ENCODE peak calls at places on chromosomes 1 and 21, in ten cellular contexts. G is activated CD8-positive, alpha-beta T cell treated with anti-CD3 and anti-CD28 coated beads for 36 hours; U is H9; J is right atrium auricular region; P is tibial artery; X is AG09309; E is glutamatergic neuron; O is bronchial epithelial cell; W is body of pancreas; Y is foreskin fibroblast. F is an unnamed sample.

GRCh38 chr1:152926091-152926490 is 17.7 kb downstream of the IVL start:
- DNase-seq in P (no peak), U (no peak), O (peak), E (no peak), J (no peak), Y (peak), W (no peak), X (no peak), G (no peak), F (no peak)

GRCh38 chr1:93358293-93358692 is 12.6 kb downstream of the DR1 start:
- DNase-seq in J (no peak), W (no peak), O (no peak), G (no peak), Y (no peak), P (no peak), U (peak), E (no peak), X (no peak), F (no peak)

GRCh38 chr1:92851729-92852128 is 19.9 kb downstream of the RPL5 start:
- DNase-seq in G (no peak), X (no peak), W (no peak), J (no peak), P (no peak), E (no peak), U (no peak), O (no peak), Y (no peak), F (no peak)

GRCh38 chr1:30816211-30817082 is 58.9 kb upstream of the LAPTM5 start:
- DNase-seq in Y (peak), U (peak), W (peak), J (no peak), O (peak), P (no peak), G (no peak), E (peak), X (peak), F (peak)

GRCh38 chr1:36134805-36135339 is 9.8 kb upstream of the COL8A2 start:
- DNase-seq in W (peak), O (peak), Y (peak), G (peak), P (peak), U (peak), J (no peak), X (no peak), E (peak), F (peak)

GRCh38 chr1:167904641-167905040 is 9.3 kb downstream of the ADCY10 start:
- DNase-seq in G (no peak), J (no peak), Y (peak), P (no peak), U (no peak), E (no peak), W (no peak), X (no peak), O (peak), F (no peak)

GRCh38 chr1:226215239-226215638 is 8.2 kb upstream of the MIXL1 start:
- DNase-seq in J (no peak), E (no peak), W (no peak), G (no peak), O (no peak), Y (no peak), U (no peak), X (no peak), P (no peak), F (peak)

GRCh38 chr1:232667781-232668101 is 37.8 kb upstream of the SIPA1L2 start:
- DNase-seq in U (no peak), J (no peak), O (no peak), G (no peak), X (no peak), E (no peak), P (no peak), W (no peak), Y (peak), F (no peak)

GRCh38 chr21:42315296-42315891 is at the start of gene TFF3:
- DNase-seq in P (no peak), X (no peak), E (no peak), O (peak), G (no peak), Y (no peak), W (peak), U (no peak), J (peak), F (peak)

GRCh38 chr1:16618719-16619118 is 5.4 kb upstream of the NBPF1 start:
- DNase-seq in Y (no peak), E (peak), P (no peak), U (peak), X (no peak), G (no peak), W (peak), J (peak), O (no peak), F (peak)

GRCh38 chr1:204341380-204341779 is 18.3 kb downstream of the PLEKHA6 start:
- DNase-seq in X (no peak), P (no peak), U (no peak), E (no peak), W (no peak), G (no peak), O (no peak), J (no peak), Y (peak), F (no peak)

GRCh38 chr1:219317762-219318353 is 144.2 kb downstream of the LYPLAL1 start:
- DNase-seq in U (peak), X (no peak), P (no peak), Y (no peak), W (no peak), E (no peak), O (no peak), J (no peak), G (no peak), F (peak)

GRCh38 chr1:29649375-29650040 is 413.2 kb downstream of the PTPRU start:
- DNase-seq in W (peak), Y (no peak), J (peak), X (no peak), O (peak), G (no peak), P (no peak), E (no peak), U (peak), F (no peak)

GRCh38 chr1:28145728-28146127 is 30.8 kb downstream of the PTAFR start:
- DNase-seq in P (no peak), E (no peak), J (no peak), G (no peak), U (no peak), X (no peak), O (no peak), Y (no peak), W (no peak), F (no peak)

GRCh38 chr1:151242442-151242841 is 12.1 kb upstream of the PSMD4 start:
- DNase-seq in J (no peak), O (no peak), E (no peak), G (no peak), X (no peak), Y (no peak), U (no peak), W (no peak), P (no peak), F (no peak)

GRCh38 chr1:188043536-188044245 is 1214.9 kb downstream of the PLA2G4A start:
- DNase-seq in O (no peak), U (no peak), X (no peak), W (no peak), Y (no peak), J (no peak), P (no peak), G (no peak), E (no peak), F (no peak)

GRCh38 chr1:61162513-61163274 is 80.3 kb downstream of the NFIA start:
- DNase-seq in O (peak), U (no peak), W (no peak), Y (peak), E (no peak), P (no peak), J (no peak), G (no peak), X (no peak), F (no peak)

GRCh38 chr1:114153621-114154145 is at the start of gene SYT6:
- DNase-seq in J (no peak), E (peak), Y (peak), O (no peak), U (no peak), X (no peak), W (no peak), G (peak), P (no peak), F (peak)

GRCh38 chr1:243718893-243719292 is 131.2 kb downstream of the AKT3 start:
- DNase-seq in O (peak), J (no peak), E (no peak), W (no peak), X (peak), Y (peak), U (no peak), P (no peak), G (no peak), F (no peak)

GRCh38 chr1:155173478-155174333 is at the start of gene TRIM46:
- DNase-seq in E (peak), O (peak), U (peak), P (no peak), W (no peak), J (peak), X (no peak), G (peak), Y (peak), F (peak)

GRCh38 chr1:184820956-184821355 is 66.3 kb upstream of the EDEM3 start:
- DNase-seq in Y (no peak), E (no peak), G (no peak), P (no peak), W (no peak), U (no peak), X (no peak), O (no peak), J (no peak), F (no peak)

GRCh38 chr1:241499910-241500309 is 19.6 kb downstream of the FH start:
- DNase-seq in X (no peak), P (no peak), U (no peak), J (no peak), O (peak), Y (peak), W (no peak), E (no peak), G (peak), F (no peak)

GRCh38 chr1:91510754-91511153 is 10.1 kb downstream of the CDC7 start:
- DNase-seq in O (no peak), Y (no peak), E (no peak), P (no peak), W (no peak), U (no peak), J (no peak), X (no peak), G (no peak), F (no peak)

GRCh38 chr1:228317411-228317828 is 89.2 kb downstream of the TRIM11 start:
- DNase-seq in O (no peak), U (no peak), P (no peak), Y (no peak), X (no peak), W (peak), J (no peak), E (no peak), G (no peak), F (no peak)

GRCh38 chr1:232571523-232571922 is 58.4 kb downstream of the SIPA1L2 start:
- DNase-seq in P (no peak), Y (peak), G (no peak), E (no peak), J (no peak), O (peak), X (no peak), W (no peak), U (no peak), F (no peak)

GRCh38 chr1:115245227-115245626 is 92.8 kb downstream of the NGF start:
- DNase-seq in G (no peak), E (no peak), P (no peak), U (no peak), Y (no peak), W (no peak), O (no peak), X (no peak), J (no peak), F (no peak)

GRCh38 chr1:185442065-185442464 is 125.0 kb upstream of the IVNS1ABP start:
- DNase-seq in G (no peak), O (no peak), P (no peak), E (no peak), J (no peak), U (no peak), W (no peak), X (no peak), Y (peak), F (no peak)

GRCh38 chr1:227939791-227940771 is 7.7 kb downstream of the WNT9A start:
- DNase-seq in W (no peak), X (no peak), P (peak), O (no peak), J (no peak), E (peak), U (no peak), Y (no peak), G (no peak), F (no peak)

GRCh38 chr1:206589206-206589605 is 23.1 kb downstream of the EIF2D start:
- DNase-seq in Y (peak), E (no peak), W (no peak), P (no peak), J (peak), O (peak), X (peak), G (no peak), U (no peak), F (no peak)

GRCh38 chr1:107935396-107936064 is 29.4 kb downstream of the VAV3 start:
- DNase-seq in G (peak), W (no peak), Y (peak), X (no peak), P (no peak), O (peak), U (no peak), E (no peak), J (no peak), F (no peak)
- TF ChIP-seq CTCF in G (no peak), W (no peak), Y (no peak), X (no peak), P (no peak), O (no peak), U (no peak), E (no peak), J (no peak), F (no peak)

DNA sequence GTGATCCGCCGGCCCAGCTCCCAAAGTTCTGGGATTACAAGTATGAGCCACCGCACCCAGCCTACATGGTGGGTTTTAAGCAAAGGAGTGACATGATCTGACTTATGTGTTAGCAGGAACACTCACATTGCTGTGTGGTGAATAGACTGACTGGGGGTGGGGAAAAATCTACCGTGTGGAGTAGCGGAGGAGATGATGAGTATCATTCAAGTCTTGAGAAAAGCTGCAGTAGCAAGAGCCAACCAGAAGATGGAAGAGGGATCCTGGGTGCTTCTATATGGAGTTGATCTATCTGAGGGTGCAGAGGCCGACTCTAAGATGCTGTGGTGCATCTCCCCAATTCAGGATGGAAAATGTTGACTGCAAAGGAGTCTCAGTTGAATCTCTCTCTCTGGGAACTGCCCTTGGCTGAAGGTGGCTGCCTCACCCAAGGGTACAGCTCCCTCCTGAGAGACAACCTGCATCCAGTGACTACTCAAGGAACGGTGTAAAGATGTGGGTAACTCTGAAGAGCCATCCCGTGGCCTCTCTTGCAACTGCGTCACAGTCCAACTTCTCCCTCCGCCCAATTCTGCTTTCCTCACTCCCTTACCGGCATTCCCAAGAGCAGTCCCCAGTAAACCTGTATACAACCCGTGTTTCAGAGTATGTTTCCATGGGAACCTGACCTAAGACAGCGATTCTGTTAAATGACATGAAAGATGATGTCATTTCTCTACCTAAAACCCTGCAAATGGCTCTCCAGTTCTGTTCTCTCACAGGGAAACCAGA is 7.4 kb upstream of the B3GALNT2 start:
- DNase-seq in E (no peak), X (no peak), J (no peak), W (no peak), G (no peak), Y (peak), P (no peak), O (peak), U (no peak), F (no peak)
- TF ChIP-seq CTCF in E (no peak), X (peak), J (no peak), W (no peak), G (no peak), Y (no peak), P (no peak), O (peak), U (no peak), F (no peak)

DNA sequence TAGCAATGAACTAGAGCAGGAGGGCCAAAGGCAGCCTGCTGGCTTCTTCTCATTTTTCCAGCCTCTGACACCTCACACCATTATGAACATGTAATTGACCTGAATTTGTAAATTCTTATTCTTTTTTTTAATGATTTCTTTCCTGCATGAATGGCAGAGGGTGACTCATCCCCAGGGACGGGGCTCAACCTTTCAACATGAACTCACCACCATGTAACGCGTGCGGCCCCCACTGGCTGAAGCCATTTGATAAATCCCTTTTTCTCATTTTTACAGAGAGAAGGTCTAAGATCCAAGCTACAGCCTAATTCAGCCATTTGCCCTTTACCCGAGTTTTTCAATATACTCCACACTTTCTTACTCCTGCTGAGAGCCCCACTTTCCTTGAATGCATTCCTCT is 9.3 kb upstream of the ETS2 start:
- DNase-seq in Y (peak), O (no peak), G (peak), X (no peak), J (no peak), E (no peak), U (no peak), P (no peak), W (no peak), F (no peak)
- TF ChIP-seq CTCF in Y (no peak), O (no peak), G (no peak), X (no peak), J (no peak), E (no peak), U (no peak), P (no peak), W (no peak), F (no peak)

DNA sequence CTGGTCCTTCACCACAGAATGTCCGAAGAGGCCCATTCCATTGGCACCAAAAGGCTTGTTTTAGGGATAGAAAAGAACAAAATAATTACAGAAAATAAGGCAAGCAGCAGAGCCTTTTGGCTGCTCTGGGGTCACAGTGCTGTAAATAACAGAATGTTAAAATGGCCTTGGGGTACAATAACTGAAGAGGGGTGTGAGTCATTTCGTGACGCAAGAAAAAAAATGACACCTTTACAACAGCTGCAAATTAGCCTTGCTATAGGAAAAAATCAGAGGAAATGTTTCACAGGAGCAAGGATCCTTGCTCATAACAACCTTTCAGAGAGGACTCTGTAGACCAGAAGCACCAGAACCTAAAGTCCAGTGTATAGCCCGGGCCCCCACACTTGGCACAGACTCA is 483.4 kb downstream of the OMA1 start:
- DNase-seq in P (no peak), X (no peak), Y (no peak), U (no peak), O (peak), J (no peak), E (no peak), W (no peak), G (no peak), F (no peak)
- TF ChIP-seq CTCF in P (no peak), X (no peak), Y (no peak), U (no peak), O (no peak), J (no peak), E (no peak), W (no peak), G (no peak), F (no peak)

GRCh38 chr1:209380396-209380795 is 203.1 kb upstream of the CAMK1G start:
- DNase-seq in P (no peak), E (no peak), Y (no peak), O (no peak), X (no peak), G (no peak), W (no peak), U (no peak), J (no peak), F (no peak)

GRCh38 chr1:209383422-209383821 is 200.1 kb upstream of the CAMK1G start:
- DNase-seq in G (no peak), O (peak), J (no peak), X (no peak), P (no peak), U (no peak), E (no peak), W (no peak), Y (peak), F (no peak)

GRCh38 chr1:209383907-209384709 is 199.4 kb upstream of the CAMK1G start:
- DNase-seq in X (no peak), G (no peak), U (no peak), P (no peak), E (no peak), Y (no peak), O (peak), W (no peak), J (no peak), F (no peak)

GRCh38 chr1:209384710-209385550 is 198.6 kb upstream of the CAMK1G start:
- DNase-seq in W (no peak), J (no peak), U (no peak), G (no peak), E (no peak), O (peak), Y (no peak), X (no peak), P (no peak), F (no peak)

GRCh38 chr1:209382701-209383100 is 200.8 kb upstream of the CAMK1G start:
- DNase-seq in U (no peak), J (no peak), G (no peak), X (no peak), Y (no peak), E (no peak), O (no peak), P (no peak), W (no peak), F (no peak)
- TF ChIP-seq CTCF in U (no peak), J (no peak), G (no peak), X (no peak), Y (no peak), E (no peak), O (no peak), P (no peak), W (no peak), F (no peak)

DNA sequence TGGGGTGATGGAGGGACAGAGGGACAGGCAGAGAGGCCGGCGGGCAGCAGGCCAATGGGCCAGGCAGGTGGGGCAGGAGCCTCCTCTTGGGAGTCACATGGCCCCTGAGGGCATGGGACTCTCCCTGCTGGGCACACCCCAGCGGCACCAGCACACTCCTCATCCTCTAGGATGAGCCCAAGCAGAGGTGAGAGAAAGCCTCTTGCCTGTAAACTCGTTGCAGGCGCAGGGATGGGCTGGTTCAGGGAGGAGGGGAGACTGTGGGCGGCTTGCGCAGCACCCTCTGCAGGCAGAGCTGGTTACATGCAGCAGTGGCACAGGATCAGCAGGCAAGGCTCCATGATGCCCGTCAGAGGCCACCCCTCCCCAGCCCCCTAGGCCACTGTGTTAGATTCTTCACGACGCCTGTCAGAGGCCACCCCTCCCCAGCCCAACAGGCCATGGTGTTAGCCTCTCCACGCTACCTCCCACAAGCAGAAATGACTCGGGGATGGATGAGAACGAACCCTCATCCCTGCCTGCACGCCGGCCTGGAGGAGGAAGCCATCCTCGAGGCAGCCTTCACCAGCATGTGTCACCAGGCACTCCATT is 209.7 kb upstream of the VAMP3 start:
- DNase-seq in E (peak), Y (no peak), X (no peak), J (no peak), W (no peak), G (peak), P (no peak), U (peak), O (no peak), F (peak)
- TF ChIP-seq CTCF in E (peak), Y (peak), X (peak), J (no peak), W (no peak), G (peak), P (no peak), U (peak), O (peak), F (peak)

DNA sequence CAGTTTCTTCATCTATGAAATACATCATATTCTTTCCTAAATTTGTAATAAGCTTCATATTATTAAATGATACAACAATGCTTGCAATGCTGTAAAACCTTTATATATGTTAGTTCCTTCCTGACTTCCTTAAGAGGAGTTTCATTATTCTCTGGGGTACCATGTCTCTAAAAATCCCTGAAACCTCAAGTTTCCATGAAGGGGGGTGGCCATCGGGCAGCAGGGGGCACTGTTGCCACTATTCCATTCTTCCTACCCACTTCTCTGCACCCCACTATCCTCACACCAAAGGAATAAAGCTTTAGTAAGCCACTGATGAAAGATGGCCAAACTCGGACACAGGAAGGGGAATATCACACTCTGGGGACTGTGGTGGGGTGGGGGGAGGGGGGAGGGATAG is 9.0 kb upstream of the DMRTB1 start:
- DNase-seq in J (no peak), U (no peak), E (peak), G (peak), O (no peak), Y (no peak), W (no peak), P (no peak), X (no peak), F (peak)
- TF ChIP-seq CTCF in J (no peak), U (peak), E (peak), G (no peak), O (peak), Y (peak), W (no peak), P (no peak), X (peak), F (peak)